ENCODE peak calls at places on chromosome 2, in ten cellular contexts. One of them, this sample, is unnamed.

GRCh38 chr2:127095784-127096183 is 11.2 kb downstream of the BIN1 start:
- DNase-seq in GM12878: no peak
- DNase-seq in gastrocnemius medialis: no peak
- DNase-seq in uterus: no peak
- DNase-seq in ovary: no peak
- DNase-seq in A549: no peak
- DNase-seq in heart left ventricle: no peak
- DNase-seq in tibial nerve: no peak
- DNase-seq in adrenal gland: no peak
- DNase-seq in HepG2: no peak
- DNase-seq in this sample: no peak

GRCh38 chr2:28583899-28584553 is 88.2 kb downstream of the PLB1 start:
- DNase-seq in gastrocnemius medialis: peak
- DNase-seq in GM12878: no peak
- DNase-seq in HepG2: peak
- DNase-seq in heart left ventricle: peak
- DNase-seq in tibial nerve: peak
- DNase-seq in uterus: peak
- DNase-seq in A549: peak
- DNase-seq in ovary: no peak
- DNase-seq in adrenal gland: peak
- DNase-seq in this sample: peak

GRCh38 chr2:20450201-20451108 is 3.6 kb downstream of the RHOB start:
- DNase-seq in heart left ventricle: peak
- DNase-seq in adrenal gland: peak
- DNase-seq in gastrocnemius medialis: peak
- DNase-seq in ovary: peak
- DNase-seq in tibial nerve: peak
- DNase-seq in uterus: peak
- DNase-seq in GM12878: no peak
- DNase-seq in HepG2: peak
- DNase-seq in A549: peak
- DNase-seq in this sample: peak

GRCh38 chr2:101698419-101699190 is 1.1 kb downstream of the MAP4K4 start:
- DNase-seq in heart left ventricle: no peak
- DNase-seq in HepG2: no peak
- DNase-seq in gastrocnemius medialis: no peak
- DNase-seq in A549: peak
- DNase-seq in tibial nerve: no peak
- DNase-seq in ovary: no peak
- DNase-seq in adrenal gland: no peak
- DNase-seq in GM12878: no peak
- DNase-seq in uterus: no peak
- DNase-seq in this sample: no peak

GRCh38 chr2:17543131-17543660 is 2.7 kb downstream of the VSNL1 start:
- DNase-seq in heart left ventricle: no peak
- DNase-seq in uterus: no peak
- DNase-seq in ovary: no peak
- DNase-seq in A549: no peak
- DNase-seq in adrenal gland: no peak
- DNase-seq in gastrocnemius medialis: no peak
- DNase-seq in GM12878: no peak
- DNase-seq in tibial nerve: no peak
- DNase-seq in HepG2: no peak
- DNase-seq in this sample: no peak

GRCh38 chr2:170006592-170007327 is 171.2 kb upstream of the MYO3B start:
- DNase-seq in uterus: no peak
- DNase-seq in gastrocnemius medialis: no peak
- DNase-seq in A549: no peak
- DNase-seq in adrenal gland: no peak
- DNase-seq in ovary: no peak
- DNase-seq in GM12878: no peak
- DNase-seq in tibial nerve: no peak
- DNase-seq in HepG2: no peak
- DNase-seq in heart left ventricle: no peak
- DNase-seq in this sample: no peak

GRCh38 chr2:28976584-28976983 is 4.5 kb upstream of the TOGARAM2 start:
- DNase-seq in heart left ventricle: no peak
- DNase-seq in uterus: no peak
- DNase-seq in GM12878: no peak
- DNase-seq in tibial nerve: no peak
- DNase-seq in ovary: no peak
- DNase-seq in A549: no peak
- DNase-seq in HepG2: peak
- DNase-seq in adrenal gland: no peak
- DNase-seq in gastrocnemius medialis: no peak
- DNase-seq in this sample: no peak

GRCh38 chr2:217316743-217317142 is 456.9 kb upstream of the TNP1 start:
- DNase-seq in heart left ventricle: no peak
- DNase-seq in tibial nerve: no peak
- DNase-seq in gastrocnemius medialis: no peak
- DNase-seq in ovary: no peak
- DNase-seq in uterus: no peak
- DNase-seq in HepG2: no peak
- DNase-seq in adrenal gland: no peak
- DNase-seq in A549: no peak
- DNase-seq in GM12878: peak
- DNase-seq in this sample: no peak

GRCh38 chr2:24970483-24971299 is 1.1 kb downstream of the DNAJC27 start:
- DNase-seq in ovary: peak
- DNase-seq in HepG2: peak
- DNase-seq in gastrocnemius medialis: no peak
- DNase-seq in adrenal gland: peak
- DNase-seq in GM12878: no peak
- DNase-seq in uterus: no peak
- DNase-seq in tibial nerve: no peak
- DNase-seq in A549: peak
- DNase-seq in heart left ventricle: no peak
- DNase-seq in this sample: peak

GRCh38 chr2:57516740-57517340 is 529.8 kb upstream of the VRK2 start:
- DNase-seq in ovary: no peak
- DNase-seq in A549: peak
- DNase-seq in tibial nerve: no peak
- DNase-seq in HepG2: peak
- DNase-seq in uterus: no peak
- DNase-seq in adrenal gland: no peak
- DNase-seq in gastrocnemius medialis: no peak
- DNase-seq in GM12878: peak
- DNase-seq in heart left ventricle: no peak
- DNase-seq in this sample: no peak

GRCh38 chr2:203164311-203164935 is 74.4 kb upstream of the CYP20A1 start:
- DNase-seq in GM12878: no peak
- DNase-seq in adrenal gland: no peak
- DNase-seq in tibial nerve: no peak
- DNase-seq in heart left ventricle: no peak
- DNase-seq in uterus: no peak
- DNase-seq in gastrocnemius medialis: no peak
- DNase-seq in A549: no peak
- DNase-seq in HepG2: no peak
- DNase-seq in ovary: no peak
- DNase-seq in this sample: no peak

GRCh38 chr2:177667626-177668025 is 275.1 kb downstream of the AGPS start:
- DNase-seq in GM12878: no peak
- DNase-seq in adrenal gland: no peak
- DNase-seq in A549: peak
- DNase-seq in heart left ventricle: no peak
- DNase-seq in uterus: no peak
- DNase-seq in tibial nerve: no peak
- DNase-seq in ovary: no peak
- DNase-seq in gastrocnemius medialis: no peak
- DNase-seq in HepG2: no peak
- DNase-seq in this sample: no peak

GRCh38 chr2:28335666-28336065 is 57.0 kb upstream of the FOSL2 start:
- DNase-seq in uterus: no peak
- DNase-seq in gastrocnemius medialis: no peak
- DNase-seq in heart left ventricle: no peak
- DNase-seq in HepG2: no peak
- DNase-seq in tibial nerve: no peak
- DNase-seq in GM12878: no peak
- DNase-seq in A549: no peak
- DNase-seq in adrenal gland: peak
- DNase-seq in ovary: no peak
- DNase-seq in this sample: no peak

GRCh38 chr2:127046579-127046978 is 60.4 kb downstream of the BIN1 start:
- DNase-seq in gastrocnemius medialis: no peak
- DNase-seq in adrenal gland: peak
- DNase-seq in A549: no peak
- DNase-seq in heart left ventricle: no peak
- DNase-seq in uterus: no peak
- DNase-seq in ovary: no peak
- DNase-seq in HepG2: no peak
- DNase-seq in tibial nerve: no peak
- DNase-seq in GM12878: no peak
- DNase-seq in this sample: peak

GRCh38 chr2:233444501-233444900 is 90.2 kb downstream of the DGKD start:
- DNase-seq in A549: no peak
- DNase-seq in uterus: no peak
- DNase-seq in adrenal gland: no peak
- DNase-seq in tibial nerve: no peak
- DNase-seq in gastrocnemius medialis: no peak
- DNase-seq in HepG2: no peak
- DNase-seq in ovary: no peak
- DNase-seq in GM12878: no peak
- DNase-seq in heart left ventricle: no peak
- DNase-seq in this sample: peak

GRCh38 chr2:181471227-181471626 is 14.0 kb downstream of the ITGA4 start:
- DNase-seq in tibial nerve: no peak
- DNase-seq in uterus: no peak
- DNase-seq in heart left ventricle: no peak
- DNase-seq in GM12878: no peak
- DNase-seq in gastrocnemius medialis: no peak
- DNase-seq in HepG2: no peak
- DNase-seq in ovary: no peak
- DNase-seq in adrenal gland: no peak
- DNase-seq in A549: no peak
- DNase-seq in this sample: no peak

GRCh38 chr2:70132244-70133126 is 45.2 kb downstream of the PCBP1 start:
- DNase-seq in ovary: peak
- DNase-seq in HepG2: peak
- DNase-seq in gastrocnemius medialis: peak
- DNase-seq in uterus: no peak
- DNase-seq in adrenal gland: peak
- DNase-seq in A549: peak
- DNase-seq in heart left ventricle: peak
- DNase-seq in tibial nerve: no peak
- DNase-seq in GM12878: no peak
- DNase-seq in this sample: peak

GRCh38 chr2:121907905-121908304 is 152.5 kb downstream of the TSN start:
- DNase-seq in GM12878: no peak
- DNase-seq in HepG2: no peak
- DNase-seq in uterus: no peak
- DNase-seq in ovary: no peak
- DNase-seq in A549: no peak
- DNase-seq in gastrocnemius medialis: no peak
- DNase-seq in heart left ventricle: no peak
- DNase-seq in adrenal gland: no peak
- DNase-seq in tibial nerve: no peak
- DNase-seq in this sample: no peak
- H3K4me3 ChIP-seq in GM12878: no peak
- H3K4me3 ChIP-seq in HepG2: no peak
- H3K4me3 ChIP-seq in uterus: no peak
- H3K4me3 ChIP-seq in ovary: no peak
- H3K4me3 ChIP-seq in A549: no peak
- H3K4me3 ChIP-seq in gastrocnemius medialis: no peak
- H3K4me3 ChIP-seq in heart left ventricle: no peak
- H3K4me3 ChIP-seq in adrenal gland: no peak
- H3K4me3 ChIP-seq in tibial nerve: no peak
- H3K4me3 ChIP-seq in this sample: no peak

GRCh38 chr2:124035001-124035400 is 9.9 kb downstream of the CNTNAP5 start:
- DNase-seq in A549: no peak
- DNase-seq in gastrocnemius medialis: no peak
- DNase-seq in GM12878: no peak
- DNase-seq in HepG2: no peak
- DNase-seq in heart left ventricle: no peak
- DNase-seq in adrenal gland: no peak
- DNase-seq in uterus: no peak
- DNase-seq in ovary: no peak
- DNase-seq in tibial nerve: no peak
- DNase-seq in this sample: no peak
- TF ChIP-seq POLR2A in A549: no peak
- TF ChIP-seq POLR2A in gastrocnemius medialis: no peak
- TF ChIP-seq POLR2A in GM12878: no peak
- TF ChIP-seq POLR2A in HepG2: no peak
- TF ChIP-seq POLR2A in heart left ventricle: no peak
- TF ChIP-seq POLR2A in adrenal gland: no peak
- TF ChIP-seq POLR2A in uterus: no peak
- TF ChIP-seq POLR2A in ovary: no peak
- TF ChIP-seq POLR2A in tibial nerve: no peak
- TF ChIP-seq POLR2A in this sample: no peak

DNA sequence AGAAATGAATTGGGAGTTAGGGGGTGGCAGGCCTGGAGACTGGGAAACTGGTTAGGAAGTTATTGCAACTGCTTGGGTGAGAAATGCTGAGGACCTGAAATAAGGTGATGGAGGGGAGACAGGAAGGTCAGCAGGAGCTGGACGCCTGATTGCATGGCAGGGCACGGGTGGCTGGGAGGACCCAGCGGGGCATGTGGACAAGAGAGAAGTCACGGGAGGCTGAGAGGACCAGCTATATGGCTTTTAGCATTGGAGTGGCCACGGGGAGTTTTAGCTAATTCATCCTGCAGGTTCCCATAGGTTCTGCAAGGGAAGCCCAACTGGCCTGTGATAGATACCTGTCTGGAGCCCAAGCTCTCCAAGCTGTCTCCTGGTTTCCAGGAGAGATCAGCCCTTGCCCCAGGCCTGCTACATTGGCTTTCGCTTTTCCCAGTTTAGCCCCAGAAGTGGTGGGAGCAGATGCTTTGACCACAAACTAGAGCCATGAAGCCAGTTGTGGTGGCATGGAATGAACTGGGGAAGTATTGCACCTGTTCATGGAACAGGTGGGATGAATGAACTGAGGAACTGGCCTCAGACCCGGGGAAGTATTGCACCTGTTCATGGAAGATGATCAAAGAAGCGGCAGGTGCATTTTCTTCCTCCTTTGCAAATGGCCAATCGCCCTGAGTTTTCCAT is 93.6 kb upstream of the TAF1B start:
- DNase-seq in GM12878: no peak
- DNase-seq in tibial nerve: no peak
- DNase-seq in A549: no peak
- DNase-seq in HepG2: no peak
- DNase-seq in gastrocnemius medialis: no peak
- DNase-seq in ovary: no peak
- DNase-seq in uterus: no peak
- DNase-seq in heart left ventricle: no peak
- DNase-seq in adrenal gland: no peak
- DNase-seq in this sample: no peak
- TF ChIP-seq CTCF in GM12878: no peak
- TF ChIP-seq CTCF in tibial nerve: no peak
- TF ChIP-seq CTCF in A549: no peak
- TF ChIP-seq CTCF in HepG2: no peak
- TF ChIP-seq CTCF in gastrocnemius medialis: no peak
- TF ChIP-seq CTCF in ovary: no peak
- TF ChIP-seq CTCF in uterus: no peak
- TF ChIP-seq CTCF in heart left ventricle: no peak
- TF ChIP-seq CTCF in adrenal gland: no peak
- TF ChIP-seq CTCF in this sample: no peak

DNA sequence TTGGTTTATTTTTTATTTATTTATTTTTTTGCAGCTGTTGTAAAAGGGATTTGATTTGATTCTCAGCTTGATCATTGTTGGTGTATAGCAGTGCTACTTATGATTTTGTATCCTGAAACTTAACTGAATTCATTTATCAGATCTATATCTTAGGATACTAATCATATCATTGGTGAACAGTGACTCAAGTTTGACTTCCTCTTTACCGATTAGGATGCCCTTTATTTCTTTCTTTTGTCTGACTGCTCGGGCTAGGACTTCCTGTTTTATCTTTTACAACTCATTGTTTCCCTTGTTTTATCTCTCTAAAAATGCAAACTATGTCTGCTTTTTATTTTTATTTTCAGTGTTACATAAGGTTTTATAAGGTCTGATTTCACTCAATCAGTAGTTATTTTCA is 23.6 kb downstream of the SP100 start:
- DNase-seq in A549: no peak
- DNase-seq in ovary: no peak
- DNase-seq in uterus: no peak
- DNase-seq in heart left ventricle: no peak
- DNase-seq in tibial nerve: no peak
- DNase-seq in adrenal gland: no peak
- DNase-seq in gastrocnemius medialis: no peak
- DNase-seq in HepG2: no peak
- DNase-seq in GM12878: no peak
- DNase-seq in this sample: no peak
- H3K4me3 ChIP-seq in A549: no peak
- H3K4me3 ChIP-seq in ovary: no peak
- H3K4me3 ChIP-seq in uterus: no peak
- H3K4me3 ChIP-seq in heart left ventricle: no peak
- H3K4me3 ChIP-seq in tibial nerve: no peak
- H3K4me3 ChIP-seq in adrenal gland: no peak
- H3K4me3 ChIP-seq in gastrocnemius medialis: no peak
- H3K4me3 ChIP-seq in HepG2: no peak
- H3K4me3 ChIP-seq in GM12878: peak
- H3K4me3 ChIP-seq in this sample: no peak